ENCODE peak calls at places on chromosomes 13 and 19, in nine cellular contexts. D is uterus, E is adrenal gland, H is IMR-90, W is breast epithelium, S is Peyer's patch, J is testis, X is ovary, F is K562. Z is an unnamed sample.

GRCh38 chr13:111390522-111391270 is 70.3 kb downstream of the TEX29 start:
- DNase-seq in E (no peak), S (no peak), F (no peak), H (no peak), X (no peak), J (peak; percentile 6), W (peak; percentile 2), D (no peak), Z (no peak)

GRCh38 chr13:60431108-60431700 is 34.2 kb downstream of the TDRD3 start:
- DNase-seq in F (peak; percentile 55), W (no peak), E (no peak), J (no peak), X (no peak), D (no peak), H (peak; percentile 72), S (no peak), Z (no peak)

GRCh38 chr19:35115538-35115951 is at the start of gene FXYD3:
- DNase-seq in H (no peak), E (no peak), D (no peak), X (no peak), W (no peak), S (peak; percentile 85), F (no peak), J (no peak), Z (no peak)

GRCh38 chr19:50328257-50329145 is 676 bp downstream of the KCNC3 start:
- DNase-seq in H (no peak), S (peak; percentile 53), F (peak; percentile 68), W (no peak), X (no peak), J (no peak), D (no peak), E (no peak), Z (peak; percentile 37)

GRCh38 chr13:113145911-113146598 is 12.4 kb upstream of the PROZ start:
- DNase-seq in X (peak; percentile 6), E (no peak), W (no peak), D (no peak), S (no peak), J (no peak), F (no peak), H (no peak), Z (no peak)

GRCh38 chr19:40139533-40140287 is 49.0 kb upstream of the ZNF780A start:
- DNase-seq in S (no peak), D (no peak), E (no peak), F (peak; percentile 56), X (no peak), H (peak; percentile 63), W (no peak), J (no peak), Z (no peak)

GRCh38 chr19:47436712-47437401 is 17.5 kb upstream of the MEIS3 start:
- DNase-seq in H (peak; percentile 47), X (peak; percentile 75), E (peak; percentile 77), D (peak; percentile 76), F (peak; percentile 85), J (peak; percentile 87), W (peak; percentile 66), S (peak; percentile 81), Z (peak; percentile 75)

GRCh38 chr13:74869846-74870245 is 612.1 kb downstream of the TBC1D4 start:
- DNase-seq in W (no peak), F (peak; percentile 11), E (no peak), D (no peak), J (no peak), H (no peak), X (no peak), S (no peak), Z (no peak)

GRCh38 chr19:19619849-19620210 is 1.3 kb upstream of the PBX4 start:
- DNase-seq in D (no peak), W (no peak), H (no peak), E (no peak), S (no peak), X (no peak), J (no peak), F (no peak), Z (no peak)

GRCh38 chr19:19619121-19619848 is 798 bp upstream of the PBX4 start:
- DNase-seq in E (no peak), X (no peak), W (no peak), F (no peak), S (no peak), D (no peak), J (no peak), H (no peak), Z (no peak)

GRCh38 chr19:19623383-19623782 is 4.6 kb downstream of the LPAR2 start:
- DNase-seq in D (no peak), J (peak; percentile 68), E (no peak), W (no peak), X (no peak), H (no peak), S (no peak), F (peak; percentile 33), Z (no peak)

GRCh38 chr19:19615086-19615485 is 3.4 kb downstream of the PBX4 start:
- DNase-seq in X (no peak), F (no peak), W (no peak), D (no peak), J (no peak), S (no peak), E (no peak), H (peak; percentile 46), Z (peak; percentile 53)

DNA sequence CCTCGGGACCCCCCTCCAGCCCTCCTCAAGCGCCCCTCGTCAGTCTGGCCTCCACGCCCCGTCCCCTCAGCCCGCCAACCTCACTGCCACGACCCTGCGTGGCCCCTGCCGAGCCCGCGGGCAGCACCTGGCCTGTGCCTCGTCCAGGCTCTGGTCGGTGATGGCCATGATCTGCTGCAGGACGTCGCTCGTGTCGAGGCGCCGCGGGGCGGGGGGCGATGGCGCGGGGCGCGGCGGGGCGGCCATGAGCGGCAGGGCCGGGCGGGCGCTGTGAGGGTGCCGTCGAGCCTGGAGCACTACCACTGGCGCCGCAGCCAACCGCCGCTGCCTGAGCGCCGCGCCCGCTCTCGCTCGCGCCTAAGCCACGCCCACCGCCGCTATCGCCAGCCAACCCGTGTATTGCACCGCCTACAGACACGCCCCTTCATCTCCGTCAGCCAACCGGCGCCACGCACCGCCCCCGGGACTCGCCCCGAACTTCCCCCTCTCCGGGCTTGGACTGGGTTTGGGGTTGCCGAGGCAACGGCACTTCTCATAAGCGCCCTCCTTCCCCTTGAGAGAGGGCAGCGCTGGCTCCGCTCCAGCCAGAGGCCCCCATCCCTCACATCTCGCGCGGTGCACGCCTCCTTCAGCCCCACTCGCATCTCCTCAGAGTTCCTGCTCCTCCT is at the start of gene PBX4:
- DNase-seq in F (peak; percentile 97), D (peak; percentile 76), X (peak; percentile 96), W (peak; percentile 90), J (peak; percentile 96), S (peak; percentile 96), E (peak; percentile 78), H (peak; percentile 82), Z (peak; percentile 99)
- TF ChIP-seq POLR2A in F (no peak), D (no peak), X (no peak), W (no peak), J (no peak), S (peak; percentile 57), E (no peak), H (peak; percentile 26), Z (peak; percentile 98)

GRCh38 chr19:6500837-6501739 is 1.0 kb downstream of the TUBB4A start:
- DNase-seq in J (no peak), X (no peak), E (no peak), W (no peak), F (no peak), S (no peak), D (no peak), H (no peak), Z (no peak)

GRCh38 chr19:6499052-6499790 is 2.9 kb downstream of the TUBB4A start:
- DNase-seq in H (no peak), D (no peak), J (no peak), X (no peak), F (no peak), E (peak; percentile 53), W (no peak), S (no peak), Z (no peak)

GRCh38 chr19:6503407-6504201 is 1.5 kb upstream of the TUBB4A start:
- DNase-seq in W (no peak), E (peak; percentile 82), S (no peak), F (peak; percentile 46), X (no peak), J (peak; percentile 82), H (no peak), D (no peak), Z (no peak)

GRCh38 chr19:6498294-6499036 is 3.6 kb downstream of the TUBB4A start:
- DNase-seq in W (no peak), S (no peak), X (no peak), H (no peak), J (no peak), F (no peak), E (peak; percentile 66), D (no peak), Z (no peak)

DNA sequence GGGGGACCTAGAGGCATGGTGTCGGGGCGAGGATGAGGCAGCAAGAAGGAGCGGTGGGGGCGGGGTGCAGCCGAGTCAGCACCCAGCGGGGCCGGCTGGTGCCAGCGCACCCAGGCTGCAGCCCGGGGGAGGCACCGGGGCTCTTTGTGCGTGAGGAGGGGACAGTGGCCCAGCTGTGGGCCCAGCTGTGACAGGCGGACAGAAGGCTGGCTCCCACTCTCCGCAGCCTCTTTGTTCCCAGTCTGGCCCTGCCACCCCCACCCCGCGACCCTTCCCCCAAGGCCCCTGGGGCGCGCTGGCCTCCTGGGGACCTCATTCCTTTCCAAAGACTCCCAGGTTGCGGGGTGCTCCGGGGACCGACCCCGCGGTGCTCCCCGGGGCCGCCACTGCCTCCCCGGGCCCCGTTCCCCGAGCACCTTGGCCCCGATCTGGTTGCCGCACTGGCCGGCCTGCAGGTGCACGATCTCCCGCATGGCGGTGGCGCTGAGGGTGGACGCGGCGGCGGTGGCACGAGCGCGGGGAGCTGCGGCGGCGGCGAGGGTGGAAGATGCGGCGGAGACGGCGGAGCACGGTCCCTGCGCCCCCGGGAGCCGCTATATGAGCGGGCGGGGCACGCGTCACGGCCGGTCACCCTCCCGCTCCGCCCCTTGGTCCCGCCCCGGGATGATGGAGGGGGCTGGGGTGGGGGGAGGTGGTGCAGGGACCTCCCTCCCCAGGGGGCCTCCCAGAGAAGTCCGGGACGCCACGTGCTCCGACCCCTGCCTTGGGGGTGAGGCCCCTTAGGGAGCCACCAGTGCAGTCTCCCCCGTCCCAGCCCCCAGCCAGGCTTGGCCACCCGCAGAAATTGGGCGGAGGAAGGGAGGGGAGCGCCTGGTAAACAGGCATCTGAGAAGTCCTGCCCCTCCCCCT is at the start of gene TUBB4A:
- DNase-seq in J (peak; percentile 59), F (peak; percentile 34), D (no peak), S (peak; percentile 46), X (no peak), E (peak; percentile 69), H (no peak), W (no peak), Z (no peak)
- TF ChIP-seq POLR2A in J (no peak), F (no peak), D (no peak), S (no peak), X (no peak), E (peak; percentile 73), H (no peak), W (no peak), Z (no peak)

GRCh38 chr19:41172297-41173164 is 20.5 kb upstream of the CYP2S1 start:
- DNase-seq in W (no peak), J (no peak), X (no peak), H (no peak), D (no peak), F (no peak), E (no peak), S (no peak), Z (no peak)
- TF ChIP-seq POLR2A in W (no peak), J (no peak), X (no peak), H (no peak), D (no peak), F (no peak), E (no peak), S (no peak), Z (no peak)

DNA sequence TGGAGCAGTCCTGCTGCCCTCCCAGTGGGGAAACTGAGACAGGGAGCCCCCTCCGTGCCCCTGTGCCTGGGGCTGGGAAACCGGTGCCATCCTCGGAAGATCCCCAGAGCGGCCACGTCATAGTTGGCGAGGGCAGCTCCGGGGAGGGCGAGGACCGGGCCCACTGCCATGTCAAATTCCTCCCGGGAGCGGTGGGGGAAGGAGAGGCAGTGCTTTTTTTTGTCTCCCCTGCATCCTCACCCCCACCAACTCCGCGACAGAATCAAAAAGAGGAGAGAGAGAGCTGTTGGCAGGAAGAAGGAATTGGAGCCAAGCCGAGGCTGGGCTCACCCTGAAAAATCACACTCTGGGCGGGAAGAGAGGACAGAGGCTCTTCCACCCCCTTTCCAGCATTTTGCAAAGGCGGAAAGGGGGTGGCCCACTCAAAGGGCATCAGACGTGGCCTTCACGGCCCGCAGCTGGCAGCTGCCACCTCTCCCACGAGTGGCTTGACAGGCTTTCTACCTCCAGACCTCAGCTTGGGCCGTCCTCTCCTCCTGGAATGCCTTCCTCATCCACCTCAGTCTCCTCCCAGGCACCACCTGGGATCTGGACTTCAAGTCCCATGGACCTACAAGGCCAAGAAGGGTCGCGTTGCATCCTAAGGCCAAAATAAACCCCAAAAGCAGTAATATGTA is 19.6 kb upstream of the NFIC start:
- DNase-seq in W (peak; percentile 84), X (peak; percentile 85), F (no peak), S (no peak), H (no peak), E (peak; percentile 92), J (peak; percentile 70), D (peak; percentile 87), Z (peak; percentile 92)
- TF ChIP-seq POLR2A in W (no peak), X (no peak), F (no peak), S (no peak), H (no peak), E (peak; percentile 8), J (no peak), D (no peak), Z (peak; percentile 58)